ENCODE peak calls at places on chromosomes 13 and 19, in ten cellular contexts. One of them, this sample, is unnamed.

GRCh38 chr19:7685546-7686445 is 5.2 kb downstream of the TRAPPC5 start:
- DNase-seq in GM23248: no peak
- DNase-seq in activated CD4-positive, alpha-beta T cell treated with anti-CD3 and anti-CD28 coated beads, Interleukin-2, amount 50 U/mL, for 4 hours: no peak
- DNase-seq in kidney: no peak
- DNase-seq in ovary: no peak
- DNase-seq in stimulated activated CD8-positive, alpha-beta memory T cell treated with anti-CD3 and anti-CD28 coated beads, Interleukin-7, amount 100 ng/mL, for 1 hour: no peak
- DNase-seq in activated naive CD4-positive, alpha-beta T cell: no peak
- DNase-seq in H54: no peak
- DNase-seq in choroid plexus epithelial cell: no peak
- DNase-seq in BJ: no peak
- DNase-seq in this sample: no peak

GRCh38 chr19:1416014-1416841 is 8.8 kb downstream of the DAZAP1 start:
- DNase-seq in GM23248: peak; percentile 75
- DNase-seq in activated CD4-positive, alpha-beta T cell treated with anti-CD3 and anti-CD28 coated beads, Interleukin-2, amount 50 U/mL, for 4 hours: no peak
- DNase-seq in kidney: no peak
- DNase-seq in ovary: peak; percentile 57
- DNase-seq in stimulated activated CD8-positive, alpha-beta memory T cell treated with anti-CD3 and anti-CD28 coated beads, Interleukin-7, amount 100 ng/mL, for 1 hour: no peak
- DNase-seq in activated naive CD4-positive, alpha-beta T cell: no peak
- DNase-seq in H54: no peak
- DNase-seq in choroid plexus epithelial cell: peak; percentile 61
- DNase-seq in BJ: no peak
- DNase-seq in this sample: no peak

GRCh38 chr19:42480335-42481095 is 37.8 kb upstream of the CXCL17 start:
- DNase-seq in GM23248: peak; percentile 61
- DNase-seq in activated CD4-positive, alpha-beta T cell treated with anti-CD3 and anti-CD28 coated beads, Interleukin-2, amount 50 U/mL, for 4 hours: peak; percentile 28
- DNase-seq in kidney: no peak
- DNase-seq in ovary: no peak
- DNase-seq in stimulated activated CD8-positive, alpha-beta memory T cell treated with anti-CD3 and anti-CD28 coated beads, Interleukin-7, amount 100 ng/mL, for 1 hour: no peak
- DNase-seq in activated naive CD4-positive, alpha-beta T cell: no peak
- DNase-seq in H54: peak; percentile 47
- DNase-seq in choroid plexus epithelial cell: peak; percentile 47
- DNase-seq in BJ: peak; percentile 48
- DNase-seq in this sample: no peak

GRCh38 chr13:108947551-108948030 is 318.2 kb downstream of the MYO16 start:
- DNase-seq in GM23248: peak; percentile 75
- DNase-seq in activated CD4-positive, alpha-beta T cell treated with anti-CD3 and anti-CD28 coated beads, Interleukin-2, amount 50 U/mL, for 4 hours: no peak
- DNase-seq in kidney: no peak
- DNase-seq in ovary: peak; percentile 22
- DNase-seq in stimulated activated CD8-positive, alpha-beta memory T cell treated with anti-CD3 and anti-CD28 coated beads, Interleukin-7, amount 100 ng/mL, for 1 hour: no peak
- DNase-seq in activated naive CD4-positive, alpha-beta T cell: no peak
- DNase-seq in H54: no peak
- DNase-seq in choroid plexus epithelial cell: peak; percentile 97
- DNase-seq in BJ: peak; percentile 96
- DNase-seq in this sample: no peak

GRCh38 chr13:85864963-85865530 is 65.8 kb upstream of the SLITRK6 start:
- DNase-seq in GM23248: peak; percentile 0
- DNase-seq in activated CD4-positive, alpha-beta T cell treated with anti-CD3 and anti-CD28 coated beads, Interleukin-2, amount 50 U/mL, for 4 hours: no peak
- DNase-seq in kidney: no peak
- DNase-seq in ovary: no peak
- DNase-seq in stimulated activated CD8-positive, alpha-beta memory T cell treated with anti-CD3 and anti-CD28 coated beads, Interleukin-7, amount 100 ng/mL, for 1 hour: no peak
- DNase-seq in activated naive CD4-positive, alpha-beta T cell: no peak
- DNase-seq in H54: peak; percentile 3
- DNase-seq in choroid plexus epithelial cell: peak; percentile 66
- DNase-seq in BJ: no peak
- DNase-seq in this sample: no peak

GRCh38 chr19:4583961-4584669 is 24.6 kb upstream of the SEMA6B start:
- DNase-seq in GM23248: peak; percentile 28
- DNase-seq in activated CD4-positive, alpha-beta T cell treated with anti-CD3 and anti-CD28 coated beads, Interleukin-2, amount 50 U/mL, for 4 hours: no peak
- DNase-seq in kidney: peak; percentile 70
- DNase-seq in ovary: no peak
- DNase-seq in stimulated activated CD8-positive, alpha-beta memory T cell treated with anti-CD3 and anti-CD28 coated beads, Interleukin-7, amount 100 ng/mL, for 1 hour: no peak
- DNase-seq in activated naive CD4-positive, alpha-beta T cell: no peak
- DNase-seq in H54: no peak
- DNase-seq in choroid plexus epithelial cell: no peak
- DNase-seq in BJ: no peak
- DNase-seq in this sample: no peak

GRCh38 chr13:36163809-36164308 is 32.7 kb upstream of the DCLK1 start:
- DNase-seq in GM23248: peak; percentile 1
- DNase-seq in activated CD4-positive, alpha-beta T cell treated with anti-CD3 and anti-CD28 coated beads, Interleukin-2, amount 50 U/mL, for 4 hours: no peak
- DNase-seq in kidney: peak; percentile 86
- DNase-seq in ovary: peak; percentile 40
- DNase-seq in stimulated activated CD8-positive, alpha-beta memory T cell treated with anti-CD3 and anti-CD28 coated beads, Interleukin-7, amount 100 ng/mL, for 1 hour: no peak
- DNase-seq in activated naive CD4-positive, alpha-beta T cell: no peak
- DNase-seq in H54: no peak
- DNase-seq in choroid plexus epithelial cell: peak; percentile 98
- DNase-seq in BJ: peak; percentile 72
- DNase-seq in this sample: no peak

GRCh38 chr19:17525141-17525540 is 13.7 kb downstream of the PGLS start:
- DNase-seq in GM23248: no peak
- DNase-seq in activated CD4-positive, alpha-beta T cell treated with anti-CD3 and anti-CD28 coated beads, Interleukin-2, amount 50 U/mL, for 4 hours: no peak
- DNase-seq in kidney: no peak
- DNase-seq in ovary: no peak
- DNase-seq in stimulated activated CD8-positive, alpha-beta memory T cell treated with anti-CD3 and anti-CD28 coated beads, Interleukin-7, amount 100 ng/mL, for 1 hour: no peak
- DNase-seq in activated naive CD4-positive, alpha-beta T cell: no peak
- DNase-seq in H54: no peak
- DNase-seq in choroid plexus epithelial cell: no peak
- DNase-seq in BJ: no peak
- DNase-seq in this sample: no peak

GRCh38 chr13:41700790-41701310 is 243.5 kb downstream of the RGCC start:
- DNase-seq in GM23248: peak; percentile 82
- DNase-seq in activated CD4-positive, alpha-beta T cell treated with anti-CD3 and anti-CD28 coated beads, Interleukin-2, amount 50 U/mL, for 4 hours: no peak
- DNase-seq in kidney: no peak
- DNase-seq in ovary: no peak
- DNase-seq in stimulated activated CD8-positive, alpha-beta memory T cell treated with anti-CD3 and anti-CD28 coated beads, Interleukin-7, amount 100 ng/mL, for 1 hour: no peak
- DNase-seq in activated naive CD4-positive, alpha-beta T cell: no peak
- DNase-seq in H54: no peak
- DNase-seq in choroid plexus epithelial cell: peak; percentile 63
- DNase-seq in BJ: peak; percentile 78
- DNase-seq in this sample: no peak